ENCODE peak calls at places on chromosomes 5 and 9, in four cellular contexts. O, S, J and F are unnamed samples.

GRCh38 chr5:124606116-124606515 is 140.3 kb downstream of the ZNF608 start:
- DNase-seq in O (no peak), S (no peak), J (no peak), F (no peak)

GRCh38 chr9:4489562-4489918 is 728 bp upstream of the SLC1A1 start:
- DNase-seq in O (peak), S (no peak), J (no peak), F (peak)

GRCh38 chr9:6689893-6690634 is 44.5 kb upstream of the GLDC start:
- DNase-seq in O (no peak), S (no peak), J (no peak), F (no peak)

GRCh38 chr5:59813761-59814562 is 79.6 kb downstream of the PDE4D start:
- DNase-seq in O (peak), S (peak), J (peak), F (peak)

GRCh38 chr5:170691623-170692022 is 91.9 kb upstream of the GABRP start:
- DNase-seq in O (peak), S (no peak), J (no peak), F (peak)

GRCh38 chr9:105313238-105313637 is 68.8 kb downstream of the SLC44A1 start:
- DNase-seq in O (no peak), S (no peak), J (no peak), F (no peak)

GRCh38 chr5:79436821-79437220 is 77.1 kb downstream of the HOMER1 start:
- DNase-seq in O (no peak), S (no peak), J (no peak), F (no peak)

GRCh38 chr9:77830618-77831285 is 182.6 kb upstream of the GNA14 start:
- DNase-seq in O (no peak), S (no peak), J (no peak), F (no peak)

GRCh38 chr5:36691993-36692392 is 85.6 kb downstream of the SLC1A3 start:
- DNase-seq in O (no peak), S (no peak), J (no peak), F (no peak)

GRCh38 chr5:79436224-79436623 is 77.7 kb downstream of the HOMER1 start:
- DNase-seq in O (no peak), S (no peak), J (peak), F (no peak)

GRCh38 chr9:14428781-14429230 is 114.9 kb upstream of the NFIB start:
- DNase-seq in O (peak), S (peak), J (peak), F (peak)

GRCh38 chr5:98372351-98372750 is 401.1 kb upstream of the RGMB start:
- DNase-seq in O (no peak), S (no peak), J (no peak), F (no peak)

GRCh38 chr9:132370592-132370991 is 15.8 kb upstream of the SETX start:
- DNase-seq in O (no peak), S (no peak), J (no peak), F (no peak)

GRCh38 chr9:38309324-38310195 is 82.9 kb upstream of the ALDH1B1 start:
- DNase-seq in O (no peak), S (no peak), J (no peak), F (no peak)

GRCh38 chr5:88092938-88093635 is 175.6 kb downstream of the TMEM161B start:
- DNase-seq in O (no peak), S (no peak), J (no peak), F (no peak)

GRCh38 chr9:99515874-99516656 is 294.0 kb downstream of the SEC61B start:
- DNase-seq in O (no peak), S (no peak), J (no peak), F (no peak)

GRCh38 chr9:100427366-100428263 is 672 bp downstream of the MSANTD3 start:
- DNase-seq in O (peak), S (peak), J (peak), F (peak)

GRCh38 chr5:43305948-43306563 is 7.2 kb downstream of the HMGCS1 start:
- DNase-seq in O (peak), S (peak), J (peak), F (no peak)

GRCh38 chr5:74767579-74767913 is 497 bp downstream of the NSA2 start:
- DNase-seq in O (peak), S (peak), J (peak), F (no peak)

GRCh38 chr9:133750927-133751649 is 12.9 kb upstream of the SARDH start:
- DNase-seq in O (no peak), S (no peak), J (no peak), F (no peak)

GRCh38 chr5:96584712-96585111 is 77.5 kb upstream of the CAST start:
- DNase-seq in O (no peak), S (no peak), J (no peak), F (no peak)

GRCh38 chr5:128036961-128037360 is 46.6 kb upstream of the SLC12A2 start:
- DNase-seq in O (no peak), S (no peak), J (no peak), F (no peak)

GRCh38 chr9:84101892-84102632 is 121.5 kb downstream of the RMI1 start:
- DNase-seq in O (no peak), S (no peak), J (no peak), F (peak)

GRCh38 chr5:8905021-8905420 is 640.9 kb downstream of the SEMA5A start:
- DNase-seq in O (no peak), S (no peak), J (no peak), F (no peak)

GRCh38 chr9:37621299-37621934 is 29.0 kb upstream of the TOMM5 start:
- DNase-seq in O (no peak), S (peak), J (no peak), F (no peak)

GRCh38 chr5:150658699-150659265 is 2.3 kb upstream of the MYOZ3 start:
- DNase-seq in O (no peak), S (no peak), J (no peak), F (no peak)

GRCh38 chr5:113678924-113679575 is 165.6 kb downstream of the YTHDC2 start:
- DNase-seq in O (peak), S (peak), J (peak), F (peak)

DNA sequence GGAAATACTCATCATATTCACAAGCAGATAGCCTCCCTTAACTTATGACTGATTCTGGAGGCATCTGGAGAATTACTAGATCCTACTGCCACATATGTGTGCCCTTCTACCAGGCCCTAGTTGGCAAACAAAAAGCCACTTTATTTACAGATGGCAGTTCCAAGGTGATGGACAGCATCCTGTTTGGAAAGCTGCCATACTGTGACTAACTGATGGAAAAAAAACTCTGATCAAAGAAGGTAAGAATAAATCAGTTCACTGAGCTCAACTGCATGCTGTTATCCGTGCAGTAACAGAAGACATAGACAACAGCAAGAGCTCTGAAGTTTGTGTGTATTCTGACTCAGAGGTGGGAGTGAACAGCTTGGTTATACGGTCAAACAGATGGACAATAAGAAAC is 279.8 kb upstream of the POU5F2 start:
- DNase-seq in O (no peak), S (no peak), J (peak), F (no peak)
- TF ChIP-seq ELF4 in O (no peak), S (no peak), J (no peak), F (no peak)

GRCh38 chr9:78893758-78894157 is 596.8 kb downstream of the PSAT1 start:
- DNase-seq in O (no peak), S (no peak), J (no peak), F (no peak)
- TF ChIP-seq ELF4 in O (no peak), S (no peak), J (no peak), F (no peak)

GRCh38 chr5:81533629-81534480 is 139.9 kb upstream of the ACOT12 start:
- DNase-seq in O (no peak), S (no peak), J (no peak), F (no peak)

GRCh38 chr5:81537905-81538535 is 144.1 kb upstream of the ACOT12 start:
- DNase-seq in O (no peak), S (no peak), J (no peak), F (no peak)

GRCh38 chr5:81530919-81531318 is 137.0 kb upstream of the ACOT12 start:
- DNase-seq in O (no peak), S (no peak), J (no peak), F (no peak)

GRCh38 chr5:81534481-81534840 is 140.5 kb upstream of the ACOT12 start:
- DNase-seq in O (no peak), S (no peak), J (no peak), F (no peak)
- TF ChIP-seq ELF4 in O (no peak), S (no peak), J (no peak), F (no peak)

DNA sequence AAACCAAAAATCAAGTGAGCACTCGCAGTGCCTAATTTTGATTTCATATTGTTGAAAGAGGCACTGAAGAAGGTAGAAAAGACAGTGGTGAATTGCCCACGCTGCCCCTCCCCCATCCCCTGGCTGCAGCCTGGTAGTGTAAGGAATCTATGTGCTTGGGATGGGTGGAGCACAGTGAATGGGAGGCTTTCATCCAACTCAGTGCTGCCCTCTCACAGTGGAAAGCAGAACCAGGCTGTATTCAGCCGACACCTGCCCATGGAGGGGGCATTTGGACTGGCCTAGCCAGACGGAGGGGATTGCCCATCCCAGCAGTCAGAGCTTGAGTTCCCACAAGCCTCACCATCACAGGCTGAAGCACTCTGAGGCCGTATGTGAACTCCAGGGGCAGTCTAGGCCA is 800.4 kb upstream of the DMAC1 start:
- DNase-seq in O (no peak), S (no peak), J (no peak), F (peak)
- TF ChIP-seq ELF4 in O (no peak), S (no peak), J (no peak), F (no peak)

DNA sequence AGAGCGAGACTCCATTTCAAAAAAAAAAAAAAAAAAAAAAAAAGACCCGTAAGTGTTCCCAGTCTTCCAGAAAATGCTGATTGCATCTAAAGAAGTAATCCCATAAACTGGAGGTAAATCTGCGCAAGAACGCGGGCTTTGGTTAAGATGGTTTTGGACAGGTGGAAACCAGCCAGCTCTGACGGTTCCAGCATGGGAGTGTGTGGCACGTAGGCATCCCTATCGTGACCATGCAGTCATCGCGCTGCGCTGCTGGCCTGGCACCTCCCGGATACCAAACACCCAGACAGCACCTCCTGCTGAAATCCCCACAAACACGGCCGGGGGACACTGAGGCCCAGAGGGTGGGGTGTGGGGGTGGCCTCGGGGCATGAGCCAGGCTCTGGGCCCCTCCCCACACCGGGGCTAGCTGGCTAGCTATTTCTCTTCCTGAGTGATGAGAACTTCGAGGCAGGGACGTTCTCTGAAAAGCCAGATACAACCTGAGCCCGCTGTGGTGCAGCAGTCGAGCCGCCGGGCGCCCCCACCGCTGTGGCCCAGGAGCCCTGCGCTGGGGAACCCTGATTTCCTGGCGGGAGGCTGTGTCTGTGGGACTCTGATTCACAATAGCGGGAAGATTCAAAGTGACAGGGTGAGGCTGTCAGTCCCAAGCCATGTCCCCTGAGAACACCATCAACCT is 32.2 kb upstream of the NOTCH1 start:
- DNase-seq in O (no peak), S (no peak), J (no peak), F (no peak)
- TF ChIP-seq ELF4 in O (no peak), S (no peak), J (no peak), F (no peak)

GRCh38 chr9:35566417-35566816 is 38.6 kb upstream of the TESK1 start:
- DNase-seq in O (peak), S (peak), J (no peak), F (no peak)

GRCh38 chr9:35561468-35562261 is 43.4 kb upstream of the TESK1 start:
- DNase-seq in O (no peak), S (no peak), J (no peak), F (no peak)

GRCh38 chr9:35562895-35563746 is 41.9 kb upstream of the TESK1 start:
- DNase-seq in O (no peak), S (no peak), J (no peak), F (no peak)

GRCh38 chr9:35563791-35564197 is 41.3 kb upstream of the TESK1 start:
- DNase-seq in O (no peak), S (peak), J (peak), F (peak)

GRCh38 chr9:35564658-35565061 is 40.4 kb upstream of the TESK1 start:
- DNase-seq in O (no peak), S (no peak), J (no peak), F (no peak)
- TF ChIP-seq ELF4 in O (no peak), S (no peak), J (no peak), F (no peak)

GRCh38 chr5:77771452-77771851 is 4.7 kb downstream of the TBCA start:
- DNase-seq in O (no peak), S (no peak), J (no peak), F (no peak)
- TF ChIP-seq ELF4 in O (no peak), S (no peak), J (no peak), F (no peak)

GRCh38 chr9:125631391-125632085 is 75.5 kb downstream of the MAPKAP1 start:
- DNase-seq in O (peak), S (peak), J (peak), F (no peak)
- TF ChIP-seq ELF4 in O (no peak), S (no peak), J (no peak), F (no peak)

GRCh38 chr5:146765089-146765832 is 113.3 kb downstream of the PPP2R2B start:
- DNase-seq in O (no peak), S (no peak), J (no peak), F (no peak)

GRCh38 chr5:146770546-146770945 is 108.0 kb downstream of the PPP2R2B start:
- DNase-seq in O (no peak), S (no peak), J (no peak), F (no peak)

GRCh38 chr5:146762830-146763229 is 115.7 kb downstream of the PPP2R2B start:
- DNase-seq in O (no peak), S (no peak), J (no peak), F (no peak)

GRCh38 chr5:146766013-146766412 is 112.5 kb downstream of the PPP2R2B start:
- DNase-seq in O (no peak), S (no peak), J (no peak), F (no peak)

DNA sequence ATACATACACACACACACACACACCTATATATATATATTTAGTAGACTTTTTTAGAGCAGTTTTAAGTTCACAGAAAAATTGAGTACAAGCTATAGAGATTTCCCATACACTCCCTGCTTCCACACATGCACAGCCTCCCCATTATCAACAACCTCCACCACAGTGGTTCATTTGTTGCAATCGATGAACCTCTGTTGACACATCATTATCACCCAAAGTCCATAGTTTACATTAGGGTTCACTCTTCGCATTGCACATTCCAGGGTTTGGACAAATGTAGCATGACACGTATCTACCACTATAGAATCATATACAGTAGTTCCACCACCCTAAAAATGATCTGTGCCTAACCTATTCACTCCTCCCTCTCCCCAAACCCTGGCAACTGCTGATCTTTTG is 111.0 kb downstream of the PPP2R2B start:
- DNase-seq in O (no peak), S (no peak), J (peak), F (no peak)
- TF ChIP-seq ELF4 in O (no peak), S (no peak), J (no peak), F (no peak)